ENCODE peak calls at places on chromosomes 5 and 9, in four cellular contexts. U, G, H and N are unnamed samples.

GRCh38 chr5:143652104-143652700 is 159.8 kb upstream of the HMHB1 start:
- DNase-seq in U (peak), G (peak), H (peak), N (no peak)

GRCh38 chr9:82031538-82032280 is 43.1 kb downstream of the SPATA31D1 start:
- DNase-seq in U (no peak), G (peak), H (peak), N (peak)

GRCh38 chr9:112013261-112013660 is 116.6 kb downstream of the UGCG start:
- DNase-seq in U (no peak), G (no peak), H (no peak), N (no peak)

GRCh38 chr9:79257671-79258410 is 313.9 kb upstream of the TLE4 start:
- DNase-seq in U (no peak), G (no peak), H (no peak), N (no peak)

GRCh38 chr9:117936185-117936758 is 232.1 kb downstream of the TLR4 start:
- DNase-seq in U (no peak), G (no peak), H (no peak), N (no peak)

GRCh38 chr9:129319076-129319937 is 141.2 kb upstream of the IER5L start:
- DNase-seq in U (no peak), G (no peak), H (no peak), N (no peak)

GRCh38 chr5:175566697-175567096 is 88.3 kb downstream of the SFXN1 start:
- DNase-seq in U (no peak), G (no peak), H (no peak), N (no peak)

GRCh38 chr5:180129291-180130190 is 58.0 kb upstream of the RNF130 start:
- DNase-seq in U (no peak), G (no peak), H (no peak), N (no peak)

GRCh38 chr9:104868687-104869404 is 59.1 kb downstream of the ABCA1 start:
- DNase-seq in U (no peak), G (peak), H (peak), N (peak)

GRCh38 chr5:89168766-89169165 is 285.8 kb upstream of the MEF2C start:
- DNase-seq in U (no peak), G (no peak), H (no peak), N (no peak)

GRCh38 chr9:18421391-18421790 is 52.6 kb upstream of the ADAMTSL1 start:
- DNase-seq in U (no peak), G (no peak), H (no peak), N (no peak)

GRCh38 chr5:154995679-154996078 is 17.9 kb upstream of the KIF4B start:
- DNase-seq in U (no peak), G (no peak), H (no peak), N (no peak)

GRCh38 chr5:90264930-90265857 is 144.4 kb downstream of the CETN3 start:
- DNase-seq in U (peak), G (peak), H (peak), N (peak)

GRCh38 chr5:20254748-20255147 is 266.7 kb upstream of the CDH18 start:
- DNase-seq in U (no peak), G (no peak), H (no peak), N (no peak)

GRCh38 chr9:98955259-98955658 is 11.6 kb downstream of the COL15A1 start:
- DNase-seq in U (no peak), G (no peak), H (no peak), N (no peak)

GRCh38 chr9:114083693-114084092 is 5.6 kb upstream of the AMBP start:
- DNase-seq in U (no peak), G (no peak), H (no peak), N (no peak)

GRCh38 chr5:78586251-78586650 is 62.3 kb downstream of the LHFPL2 start:
- DNase-seq in U (no peak), G (peak), H (peak), N (peak)

GRCh38 chr9:98805506-98806272 is 1.8 kb upstream of the GALNT12 start:
- DNase-seq in U (no peak), G (peak), H (peak), N (peak)

GRCh38 chr5:72252574-72253155 is 67.4 kb downstream of the MRPS27 start:
- DNase-seq in U (no peak), G (peak), H (no peak), N (no peak)

GRCh38 chr5:2015116-2015848 is 132.6 kb upstream of the IRX4 start:
- DNase-seq in U (no peak), G (no peak), H (no peak), N (no peak)

GRCh38 chr5:120655828-120656435 is 191.8 kb downstream of the PRR16 start:
- DNase-seq in U (no peak), G (peak), H (peak), N (peak)

GRCh38 chr5:83472213-83472507 is 616 bp downstream of the VCAN start:
- DNase-seq in U (no peak), G (no peak), H (no peak), N (no peak)